ENCODE peak calls at places on chromosomes 11 and 22, in ten cellular contexts. Y, Z, A, R, H, E, L, X, Q and C are unnamed samples.

GRCh38 chr11:100562102-100562501 is 125.0 kb upstream of the ARHGAP42 start:
- DNase-seq in Y (no peak), Z (no peak), A (peak), R (peak), H (peak), E (peak), L (no peak), X (peak), Q (peak), C (peak)

GRCh38 chr11:11230802-11231562 is 122.1 kb downstream of the CSNK2A3 start:
- DNase-seq in Y (no peak), Z (no peak), A (no peak), R (no peak), H (no peak), E (no peak), L (no peak), X (no peak), Q (no peak), C (no peak)

GRCh38 chr22:36486619-36487384 is 5.4 kb upstream of the TXN2 start:
- DNase-seq in Y (no peak), Z (no peak), A (peak), R (peak), H (peak), E (peak), L (no peak), X (peak), Q (no peak), C (no peak)

GRCh38 chr11:106468091-106468490 is 390.6 kb downstream of the AASDHPPT start:
- DNase-seq in Y (no peak), Z (no peak), A (peak), R (peak), H (no peak), E (peak), L (no peak), X (peak), Q (no peak), C (peak)

GRCh38 chr11:130672911-130673310 is 224.5 kb downstream of the ADAMTS15 start:
- DNase-seq in Y (no peak), Z (no peak), A (no peak), R (no peak), H (no peak), E (no peak), L (no peak), X (peak), Q (no peak), C (no peak)

GRCh38 chr11:65321828-65322495 is 7.3 kb downstream of the CDC42EP2 start:
- DNase-seq in Y (no peak), Z (no peak), A (no peak), R (no peak), H (no peak), E (no peak), L (peak), X (no peak), Q (no peak), C (no peak)

GRCh38 chr11:75652936-75653335 is 15.9 kb downstream of the MAP6 start:
- DNase-seq in Y (no peak), Z (no peak), A (peak), R (no peak), H (no peak), E (no peak), L (no peak), X (no peak), Q (no peak), C (no peak)

GRCh38 chr11:125593113-125593761 is 585 bp downstream of the STT3A start:
- DNase-seq in Y (no peak), Z (no peak), A (peak), R (peak), H (peak), E (peak), L (no peak), X (peak), Q (no peak), C (peak)

GRCh38 chr22:27627444-27627833 is 174.1 kb downstream of the MN1 start:
- DNase-seq in Y (no peak), Z (no peak), A (peak), R (no peak), H (peak), E (peak), L (no peak), X (peak), Q (no peak), C (no peak)

GRCh38 chr22:27259390-27259789 is 542.2 kb downstream of the MN1 start:
- DNase-seq in Y (no peak), Z (no peak), A (no peak), R (no peak), H (no peak), E (no peak), L (no peak), X (no peak), Q (no peak), C (no peak)

GRCh38 chr11:15059132-15059531 is 14.3 kb upstream of the CALCB start:
- DNase-seq in Y (no peak), Z (no peak), A (peak), R (no peak), H (peak), E (no peak), L (no peak), X (peak), Q (no peak), C (no peak)

GRCh38 chr11:67389477-67389876 is 2.3 kb upstream of the RAD9A start:
- DNase-seq in Y (no peak), Z (no peak), A (no peak), R (no peak), H (no peak), E (no peak), L (no peak), X (peak), Q (no peak), C (no peak)

GRCh38 chr22:50016988-50017700 is 4.6 kb upstream of the IL17REL start:
- DNase-seq in Y (no peak), Z (no peak), A (no peak), R (no peak), H (peak), E (peak), L (peak), X (peak), Q (no peak), C (no peak)

GRCh38 chr22:28029962-28030361 is 110.9 kb upstream of the PITPNB start:
- DNase-seq in Y (no peak), Z (no peak), A (no peak), R (no peak), H (no peak), E (no peak), L (no peak), X (no peak), Q (no peak), C (no peak)

GRCh38 chr11:113779496-113779895 is at the start of gene CLDN25:
- DNase-seq in Y (no peak), Z (no peak), A (no peak), R (no peak), H (no peak), E (no peak), L (no peak), X (no peak), Q (no peak), C (no peak)

GRCh38 chr11:68398870-68399865 is 61.4 kb upstream of the PPP6R3 start:
- DNase-seq in Y (peak), Z (no peak), A (no peak), R (no peak), H (no peak), E (peak), L (no peak), X (no peak), Q (no peak), C (no peak)

GRCh38 chr11:114278342-114279065 is 17.7 kb upstream of the NNMT start:
- DNase-seq in Y (no peak), Z (no peak), A (no peak), R (no peak), H (no peak), E (no peak), L (no peak), X (no peak), Q (no peak), C (no peak)

DNA sequence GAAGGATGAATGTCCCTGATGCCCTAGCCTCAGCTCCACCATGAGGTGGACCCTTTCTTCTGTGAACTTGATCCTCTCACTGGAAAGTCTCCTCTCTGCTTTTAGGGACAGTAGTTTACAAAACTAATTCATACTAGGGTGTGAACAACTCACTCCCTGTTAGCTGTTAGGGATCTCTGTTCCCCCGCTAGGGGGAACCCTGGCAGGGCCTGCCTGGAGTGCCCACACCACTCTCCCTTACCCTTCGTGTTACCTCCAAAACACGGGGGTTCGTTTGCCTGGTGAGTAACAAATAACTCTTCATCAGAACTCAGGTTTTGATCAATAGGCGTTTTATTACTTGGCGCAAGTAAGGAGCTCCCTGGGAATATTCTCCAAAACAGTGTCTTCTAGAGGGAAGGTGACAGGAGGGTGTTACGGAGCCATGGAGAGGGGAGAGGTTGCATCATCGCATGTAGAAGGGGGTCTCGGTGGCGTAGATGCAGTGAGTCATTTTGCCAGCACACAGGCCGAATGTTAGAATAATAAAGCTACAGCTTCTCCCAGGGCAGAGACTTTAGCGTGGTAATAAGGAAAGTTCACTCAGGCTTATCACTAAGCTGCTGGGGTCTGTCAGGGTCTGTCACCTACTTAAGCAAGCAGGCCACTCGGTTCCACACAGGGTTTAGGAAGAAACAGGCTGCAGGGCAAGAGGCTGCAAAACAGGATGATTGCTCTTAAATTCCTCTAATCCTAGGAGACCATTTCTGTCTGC is 45.8 kb downstream of the C11orf96 start:
- DNase-seq in Y (no peak), Z (no peak), A (peak), R (peak), H (no peak), E (peak), L (no peak), X (no peak), Q (no peak), C (no peak)
- TF ChIP-seq CTCF in Y (no peak), Z (no peak), A (peak), R (peak), H (no peak), E (peak), L (peak), X (no peak), Q (peak), C (peak)

GRCh38 chr11:36264601-36265344 is 24.5 kb downstream of the COMMD9 start:
- DNase-seq in Y (no peak), Z (no peak), A (no peak), R (no peak), H (no peak), E (no peak), L (no peak), X (no peak), Q (no peak), C (no peak)
- TF ChIP-seq CTCF in Y (no peak), Z (no peak), A (no peak), R (no peak), H (no peak), E (no peak), L (no peak), X (no peak), Q (no peak), C (no peak)

DNA sequence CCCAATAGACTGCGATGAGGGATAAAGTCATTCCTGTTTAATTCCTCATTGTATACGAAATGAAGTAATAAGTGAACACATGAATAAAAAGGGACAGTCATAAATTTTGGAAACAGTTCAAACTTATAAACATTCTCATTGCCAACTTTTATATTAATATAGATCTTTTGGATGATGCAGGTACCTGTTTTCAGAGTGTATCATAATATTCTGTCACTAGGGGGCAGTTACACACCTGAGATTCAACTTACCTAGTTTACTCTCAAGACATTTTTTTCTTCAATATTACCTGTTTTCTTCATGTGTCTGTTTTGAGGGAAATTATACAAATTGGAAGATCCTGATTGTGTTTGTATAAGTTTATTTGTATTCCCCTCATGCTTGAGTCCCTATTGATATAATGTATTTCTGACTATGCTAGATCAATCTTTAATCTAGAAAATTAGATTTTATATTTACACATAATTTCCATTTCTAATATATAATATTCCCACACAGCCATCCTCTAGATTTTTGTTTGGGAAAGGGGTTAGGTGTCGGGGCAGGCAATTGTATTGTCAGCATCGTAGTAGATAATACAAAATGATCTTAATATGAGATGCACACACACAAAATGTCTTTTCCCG is 18.3 kb downstream of the FDX1 start:
- DNase-seq in Y (no peak), Z (no peak), A (no peak), R (no peak), H (peak), E (no peak), L (no peak), X (peak), Q (no peak), C (no peak)
- TF ChIP-seq CTCF in Y (no peak), Z (no peak), A (peak), R (peak), H (peak), E (peak), L (peak), X (peak), Q (peak), C (no peak)

GRCh38 chr11:439315-440064 is 2.3 kb downstream of the ANO9 start:
- DNase-seq in Y (no peak), Z (no peak), A (no peak), R (no peak), H (no peak), E (no peak), L (peak), X (no peak), Q (no peak), C (no peak)

GRCh38 chr11:438101-438844 is 3.5 kb downstream of the ANO9 start:
- DNase-seq in Y (no peak), Z (no peak), A (no peak), R (no peak), H (no peak), E (no peak), L (peak), X (no peak), Q (no peak), C (no peak)

GRCh38 chr11:441418-442274 is at the start of gene ANO9:
- DNase-seq in Y (no peak), Z (no peak), A (no peak), R (no peak), H (peak), E (no peak), L (peak), X (peak), Q (no peak), C (no peak)

GRCh38 chr11:441043-441417 is 781 bp downstream of the ANO9 start:
- DNase-seq in Y (no peak), Z (no peak), A (no peak), R (no peak), H (no peak), E (no peak), L (peak), X (no peak), Q (no peak), C (no peak)

DNA sequence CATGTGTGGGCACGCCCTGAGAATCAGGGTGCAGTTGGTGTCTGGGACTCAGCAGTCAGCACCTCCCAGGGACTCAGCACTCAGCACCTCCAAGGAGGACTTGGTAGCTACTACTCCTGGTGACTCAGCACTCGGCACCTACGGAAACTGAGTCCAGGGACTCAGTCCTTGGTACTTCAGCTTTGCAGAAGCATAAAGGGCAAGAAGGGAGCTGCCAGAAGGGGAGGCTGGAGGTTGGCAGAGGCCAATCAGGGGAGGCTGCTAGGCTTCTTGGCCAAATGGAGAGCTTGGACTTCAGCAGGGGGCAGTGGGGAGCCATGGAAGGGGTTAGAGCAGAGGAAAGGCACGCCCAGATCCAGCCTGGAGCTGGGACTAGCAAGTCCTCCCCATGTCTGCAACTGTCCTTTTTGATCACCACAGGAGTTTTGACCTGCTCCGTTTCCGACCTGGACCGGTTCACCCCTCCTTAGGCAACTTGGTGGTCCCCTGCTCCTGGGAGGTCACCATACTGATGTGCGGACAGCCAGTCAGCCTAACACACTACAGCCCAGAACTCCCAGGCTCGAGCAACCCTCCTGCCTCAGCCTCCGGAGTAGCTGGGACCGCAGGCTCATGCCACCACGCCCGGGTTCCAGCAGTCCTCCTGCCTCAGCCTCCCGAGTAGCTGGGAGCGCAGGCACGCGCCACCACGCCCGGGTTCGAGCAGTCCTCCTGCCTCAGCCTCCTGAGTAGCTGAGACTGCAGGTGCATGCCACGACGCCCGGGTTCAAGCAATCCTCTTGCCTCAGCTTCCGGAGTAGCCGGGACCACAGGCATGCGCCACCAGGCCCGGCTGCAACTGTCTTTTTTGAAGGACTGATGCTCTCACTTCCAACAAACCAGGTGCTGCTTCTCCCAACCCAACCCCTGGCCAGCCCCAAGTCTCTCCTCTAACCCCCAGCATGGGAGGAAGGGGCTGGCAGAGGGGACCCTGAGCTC is 1.5 kb downstream of the ANO9 start:
- DNase-seq in Y (no peak), Z (no peak), A (peak), R (no peak), H (peak), E (peak), L (peak), X (peak), Q (no peak), C (peak)
- TF ChIP-seq CTCF in Y (no peak), Z (no peak), A (peak), R (no peak), H (no peak), E (peak), L (no peak), X (peak), Q (peak), C (peak)

DNA sequence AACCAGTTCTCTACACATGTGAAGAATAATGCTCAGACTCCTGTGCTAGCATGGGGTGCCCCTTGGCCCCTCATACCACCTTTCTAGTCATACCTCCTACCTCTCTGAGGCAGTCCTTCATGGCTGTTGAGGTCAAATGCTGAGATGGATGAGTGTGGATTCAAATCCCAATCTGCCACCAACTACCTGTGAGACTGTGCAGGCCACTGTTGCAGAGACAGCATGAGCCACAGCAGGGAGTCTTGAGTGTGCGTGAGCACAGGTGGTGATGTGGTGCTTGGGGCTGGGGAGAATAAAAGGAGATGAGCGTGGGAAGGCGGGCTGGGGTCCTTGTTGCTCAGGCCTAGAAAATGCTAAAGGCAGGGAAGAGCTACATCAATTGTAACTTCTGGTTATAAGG is 218.0 kb upstream of the E2F8 start:
- DNase-seq in Y (no peak), Z (no peak), A (no peak), R (no peak), H (no peak), E (no peak), L (no peak), X (no peak), Q (no peak), C (no peak)
- TF ChIP-seq CTCF in Y (no peak), Z (no peak), A (no peak), R (no peak), H (no peak), E (no peak), L (no peak), X (no peak), Q (no peak), C (no peak)

GRCh38 chr11:133081020-133081419 is 451.3 kb downstream of the OPCML start:
- DNase-seq in Y (no peak), Z (no peak), A (no peak), R (no peak), H (no peak), E (no peak), L (no peak), X (no peak), Q (no peak), C (no peak)

GRCh38 chr11:133082453-133082781 is 449.9 kb downstream of the OPCML start:
- DNase-seq in Y (no peak), Z (peak), A (no peak), R (no peak), H (no peak), E (peak), L (peak), X (no peak), Q (no peak), C (no peak)

GRCh38 chr11:133081730-133082452 is 450.4 kb downstream of the OPCML start:
- DNase-seq in Y (no peak), Z (no peak), A (no peak), R (no peak), H (no peak), E (no peak), L (no peak), X (no peak), Q (no peak), C (no peak)

GRCh38 chr11:133086518-133086917 is 445.8 kb downstream of the OPCML start:
- DNase-seq in Y (no peak), Z (no peak), A (no peak), R (no peak), H (no peak), E (no peak), L (no peak), X (no peak), Q (no peak), C (no peak)

DNA sequence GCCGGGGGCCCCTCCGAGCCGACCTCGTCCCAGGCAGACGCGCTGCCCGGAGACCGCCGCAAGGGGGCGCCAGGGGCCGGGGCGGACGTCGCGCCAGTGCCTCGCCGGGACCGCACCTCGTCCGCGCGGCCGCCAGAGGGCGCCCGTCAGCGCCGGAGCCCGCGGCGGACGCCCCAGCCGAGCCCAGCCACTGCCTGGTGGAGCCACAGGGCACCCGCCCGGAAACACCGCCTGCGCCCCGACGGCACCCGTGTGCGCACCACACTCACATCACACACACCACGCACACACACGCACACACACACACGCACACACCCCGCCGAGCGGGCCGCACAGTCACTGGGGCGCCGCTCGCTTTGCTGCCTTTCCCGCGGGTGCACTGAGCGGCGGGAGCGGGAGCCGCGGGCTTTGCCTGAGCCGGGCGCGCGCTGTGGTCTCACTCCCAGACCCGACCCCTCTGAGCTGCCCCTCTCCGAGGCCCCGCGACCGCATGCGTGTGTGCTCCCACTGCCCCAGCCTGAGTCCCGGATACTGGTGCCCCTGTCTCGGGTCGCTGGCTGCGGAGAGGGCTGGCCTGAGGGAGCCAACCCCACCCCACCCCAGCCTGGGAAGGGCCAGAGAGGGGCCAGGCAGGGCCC is 449.3 kb downstream of the OPCML start:
- DNase-seq in Y (no peak), Z (no peak), A (peak), R (peak), H (no peak), E (peak), L (peak), X (peak), Q (no peak), C (peak)
- TF ChIP-seq CTCF in Y (no peak), Z (peak), A (no peak), R (peak), H (no peak), E (no peak), L (peak), X (peak), Q (peak), C (peak)